ENCODE peak calls at places on chromosome 11, in nine cellular contexts. Y, R, H, B, T, L, C, U and N are unnamed samples. For H3K4me1, the result is how much of the 10 kb centered on the place peaks cover.

GRCh38 chr11:8055836-8056526 is 25.0 kb upstream of the TUB start:
- DNase-seq in U (no peak), C (no peak), T (no peak), Y (no peak), B (no peak), L (no peak), H (no peak), R (no peak), N (no peak)

GRCh38 chr11:131246589-131247164 is 123.7 kb upstream of the NTM start:
- DNase-seq in T (no peak), R (peak), H (no peak), U (peak), C (no peak), Y (peak), L (no peak), B (no peak), N (peak)

GRCh38 chr11:47923667-47924066 is 56.7 kb upstream of the PTPRJ start:
- DNase-seq in U (no peak), Y (peak), C (no peak), H (no peak), T (no peak), B (no peak), R (peak), L (no peak), N (peak)

GRCh38 chr11:12921580-12922157 is 87.4 kb upstream of the RASSF10 start:
- DNase-seq in Y (no peak), B (no peak), L (no peak), T (no peak), R (no peak), U (no peak), H (no peak), C (no peak), N (no peak)

GRCh38 chr11:3894128-3894731 is 38.8 kb downstream of the STIM1 start:
- DNase-seq in H (peak), T (no peak), L (peak), C (no peak), U (peak), B (no peak), R (peak), Y (peak), N (no peak)

GRCh38 chr11:116499396-116500001 is 273.3 kb downstream of the BUD13 start:
- DNase-seq in L (peak), Y (peak), U (peak), H (no peak), T (peak), B (peak), R (peak), C (peak), N (peak)

GRCh38 chr11:26201411-26201810 is 130.5 kb upstream of the ANO3 start:
- DNase-seq in U (peak), R (peak), T (no peak), Y (no peak), H (no peak), C (no peak), B (no peak), L (no peak), N (no peak)

GRCh38 chr11:26947904-26948639 is 45.8 kb upstream of the FIBIN start:
- DNase-seq in T (no peak), L (no peak), U (no peak), H (no peak), C (no peak), Y (no peak), R (peak), B (no peak), N (no peak)

GRCh38 chr11:77199346-77199745 is 71.3 kb downstream of the MYO7A start:
- DNase-seq in T (no peak), C (no peak), R (no peak), L (no peak), Y (peak), B (no peak), H (peak), U (no peak), N (no peak)

GRCh38 chr11:67267188-67268035 is 1.1 kb downstream of the GRK2 start:
- DNase-seq in L (no peak), Y (peak), B (no peak), C (no peak), H (peak), U (no peak), T (no peak), R (no peak), N (no peak)

GRCh38 chr11:67269401-67270255 is 3.4 kb downstream of the GRK2 start:
- DNase-seq in R (no peak), H (peak), Y (peak), B (no peak), U (peak), T (no peak), C (no peak), L (no peak), N (no peak)

GRCh38 chr11:67266424-67267187 is at the start of gene GRK2:
- DNase-seq in T (no peak), R (peak), U (peak), Y (peak), H (peak), C (no peak), B (no peak), L (peak), N (peak)

GRCh38 chr11:67268684-67269268 is 2.5 kb downstream of the GRK2 start:
- DNase-seq in L (no peak), R (no peak), Y (peak), C (no peak), B (no peak), H (peak), T (no peak), U (no peak), N (no peak)

DNA sequence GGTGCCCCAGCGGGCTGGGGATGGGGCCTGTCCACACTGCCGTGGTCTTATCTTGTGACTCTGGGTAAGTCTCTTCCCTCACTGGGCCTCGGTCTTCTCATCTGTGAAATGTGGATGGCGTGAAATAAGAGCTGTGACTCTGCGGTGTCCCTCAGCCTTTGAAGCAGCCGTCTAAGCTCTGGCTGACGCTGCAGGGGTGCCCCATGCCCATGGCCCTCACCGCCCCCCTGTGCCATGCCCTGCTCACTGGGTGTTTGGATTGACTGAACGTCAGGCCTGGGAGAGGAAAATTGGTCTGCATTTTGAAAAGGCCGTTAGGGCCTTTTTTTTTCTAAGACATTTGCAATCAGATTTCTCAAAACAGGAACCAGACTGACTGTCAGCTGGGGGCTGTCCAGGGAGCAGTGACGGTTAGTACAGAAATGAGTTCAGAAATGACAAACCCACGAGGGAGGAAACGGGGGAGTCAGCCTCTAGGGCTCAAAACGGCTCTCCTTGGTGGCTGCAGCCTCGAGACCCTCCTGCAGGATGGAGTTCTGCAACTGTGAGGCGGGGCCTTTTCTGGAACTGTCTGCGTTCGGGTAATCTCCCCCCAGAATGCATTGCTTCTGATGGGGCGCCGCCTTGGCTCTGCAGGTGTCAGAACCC is 1.9 kb downstream of the GRK2 start:
- DNase-seq in H (peak), Y (peak), U (no peak), L (peak), B (no peak), R (no peak), C (no peak), T (no peak), N (no peak)
- H3K4me1 ChIP-seq in H (under half), Y (half or more), U (half or more), L (half or more), B (under half), R (under half), C (half or more), T (under half), N (under half)

GRCh38 chr11:16745950-16746349 is 7.5 kb downstream of the C11orf58 start:
- DNase-seq in T (no peak), L (no peak), Y (no peak), H (no peak), R (no peak), C (no peak), U (no peak), B (no peak), N (no peak)
- H3K4me1 ChIP-seq in T (under half), L (under half), Y (under half), H (under half), R (under half), C (under half), U (under half), B (under half), N (under half)

GRCh38 chr11:121469910-121470309 is 17.1 kb upstream of the SORL1-AS1 start:
- DNase-seq in L (no peak), U (no peak), Y (no peak), R (no peak), C (no peak), B (no peak), H (no peak), T (no peak), N (no peak)

GRCh38 chr11:121465709-121466062 is 12.9 kb upstream of the SORL1-AS1 start:
- DNase-seq in H (no peak), U (no peak), T (no peak), R (no peak), L (no peak), B (no peak), Y (no peak), C (no peak), N (no peak)

GRCh38 chr11:121471167-121471566 is 18.4 kb upstream of the SORL1-AS1 start:
- DNase-seq in U (no peak), Y (no peak), T (no peak), C (no peak), L (no peak), H (no peak), B (no peak), R (no peak), N (no peak)

GRCh38 chr11:121466063-121466794 is 13.5 kb upstream of the SORL1-AS1 start:
- DNase-seq in R (peak), U (peak), Y (peak), C (peak), T (peak), H (peak), B (peak), L (peak), N (peak)

DNA sequence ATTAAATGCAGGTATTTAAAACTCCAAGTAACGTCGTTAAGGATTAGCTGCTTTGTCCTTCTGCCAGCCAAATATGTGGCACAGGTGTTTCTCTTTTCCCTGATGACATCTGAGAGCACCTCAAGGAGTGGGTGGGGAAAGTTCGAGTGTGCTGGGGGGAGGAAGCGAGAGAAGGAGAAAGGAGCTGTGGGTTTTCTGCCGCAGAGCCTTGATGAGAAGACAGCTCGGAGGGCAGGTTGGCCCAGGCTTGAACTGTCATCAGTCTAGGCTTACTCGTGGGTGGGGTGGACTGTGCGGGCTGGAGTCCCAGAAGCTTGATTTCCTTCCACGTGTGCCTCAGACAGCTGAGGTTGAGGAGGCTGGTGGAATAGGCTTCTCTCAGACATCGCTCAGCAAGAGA is 15.2 kb upstream of the SORL1-AS1 start:
- DNase-seq in C (no peak), Y (no peak), T (no peak), B (no peak), R (peak), H (no peak), L (peak), U (no peak), N (no peak)
- H3K4me1 ChIP-seq in C (under half), Y (under half), T (under half), B (half or more), R (under half), H (under half), L (half or more), U (under half), N (under half)

GRCh38 chr11:19426719-19427066 is 185.9 kb upstream of the E2F8 start:
- DNase-seq in L (no peak), U (no peak), T (no peak), C (no peak), R (no peak), Y (no peak), H (no peak), B (no peak), N (no peak)
- H3K4me1 ChIP-seq in L (under half), U (under half), T (under half), C (under half), R (under half), Y (under half), H (under half), B (under half), N (under half)

DNA sequence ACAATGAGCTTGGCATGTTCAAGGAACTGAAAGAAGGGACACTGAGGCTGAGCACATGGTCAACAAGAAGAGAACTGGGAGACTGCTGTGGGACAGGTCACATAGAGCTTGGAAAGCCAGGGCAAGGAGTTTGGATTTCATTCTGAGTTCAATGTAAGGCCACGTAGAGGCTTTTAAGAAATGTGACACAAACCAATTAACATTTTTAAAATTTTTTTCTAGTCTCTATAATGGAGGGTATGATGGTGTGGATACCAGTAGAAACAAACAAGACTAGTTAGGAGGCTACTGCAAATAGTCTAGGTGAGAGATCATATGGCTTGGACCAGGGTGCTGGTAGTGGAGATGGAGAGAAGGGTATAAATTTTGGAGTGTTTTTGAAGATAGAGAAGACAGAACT is 56.7 kb downstream of the RAB30 start:
- DNase-seq in H (no peak), T (no peak), C (no peak), L (no peak), B (no peak), Y (no peak), U (no peak), R (no peak), N (no peak)
- H3K4me1 ChIP-seq in H (under half), T (under half), C (under half), L (under half), B (under half), Y (under half), U (under half), R (under half), N (under half)

DNA sequence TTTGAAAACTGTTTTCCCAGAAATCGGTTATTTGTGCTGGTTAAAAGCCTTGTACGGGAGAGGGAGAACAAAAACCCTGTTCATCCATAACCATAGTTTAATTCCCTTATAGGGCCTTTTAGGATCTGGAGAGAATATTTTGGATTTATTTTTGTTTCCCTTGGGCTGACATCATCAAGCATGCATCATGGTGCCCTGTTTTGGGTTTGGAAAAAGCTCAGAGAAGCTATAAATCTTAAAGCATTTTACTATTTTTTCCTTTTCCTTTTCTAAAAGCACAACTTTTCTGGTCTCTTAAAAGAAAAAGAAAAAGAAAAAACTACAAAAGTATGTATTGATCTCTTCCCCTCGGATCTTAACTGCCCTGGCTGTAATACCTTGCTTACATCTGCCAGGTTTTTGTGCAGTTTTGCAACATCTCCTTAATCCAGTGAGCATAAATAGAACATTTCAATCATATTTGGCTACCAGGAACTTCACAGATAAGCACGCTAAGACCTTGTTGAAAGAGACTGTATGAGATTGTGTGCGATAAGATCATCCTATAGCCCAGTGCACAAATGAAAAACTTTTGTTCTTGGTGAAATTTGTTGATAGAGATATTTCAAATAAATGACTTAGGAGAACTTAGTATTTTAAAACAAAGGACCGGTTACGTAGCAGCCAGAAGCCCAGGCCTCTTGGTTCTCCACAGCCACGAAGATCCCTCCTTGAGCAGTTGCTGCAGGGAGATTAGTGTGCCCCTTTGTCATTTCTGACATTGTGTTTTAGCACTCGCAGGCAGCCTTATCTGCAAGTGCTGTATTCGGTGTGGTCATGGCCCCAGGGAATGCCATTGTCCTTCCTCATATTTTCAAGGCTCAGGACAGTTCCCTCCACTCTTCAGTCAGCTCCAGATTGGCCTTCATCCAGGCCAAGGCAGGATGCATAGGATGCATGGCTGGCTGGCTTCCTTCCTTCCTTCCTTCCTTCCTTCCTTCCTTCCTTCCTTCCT is 88.2 kb downstream of the ZBTB16 start:
- DNase-seq in R (peak), U (peak), L (no peak), B (no peak), C (no peak), Y (no peak), T (peak), H (no peak), N (peak)
- H3K4me1 ChIP-seq in R (under half), U (half or more), L (under half), B (under half), C (half or more), Y (half or more), T (under half), H (under half), N (under half)

GRCh38 chr11:96207459-96208449 is 135.2 kb downstream of the MAML2 start:
- DNase-seq in C (no peak), H (no peak), B (no peak), T (no peak), Y (no peak), R (peak), U (peak), L (peak), N (no peak)
- H3K4me1 ChIP-seq in C (under half), H (under half), B (under half), T (under half), Y (under half), R (under half), U (half or more), L (half or more), N (under half)

GRCh38 chr11:61052182-61052972 is 49.9 kb upstream of the CD5 start:
- DNase-seq in B (no peak), Y (no peak), H (no peak), C (no peak), L (no peak), U (no peak), R (no peak), T (no peak), N (no peak)
- H3K4me1 ChIP-seq in B (under half), Y (under half), H (under half), C (under half), L (under half), U (under half), R (under half), T (under half), N (under half)

GRCh38 chr11:94151311-94151710 is 22.7 kb downstream of the PANX1 start:
- DNase-seq in T (no peak), L (no peak), H (no peak), C (no peak), R (peak), U (no peak), B (no peak), Y (no peak), N (no peak)

GRCh38 chr11:94150704-94151103 is 22.1 kb downstream of the PANX1 start:
- DNase-seq in T (no peak), Y (no peak), L (no peak), U (no peak), C (no peak), B (no peak), R (no peak), H (no peak), N (no peak)

GRCh38 chr11:94152678-94153065 is 24.0 kb downstream of the PANX1 start:
- DNase-seq in C (no peak), H (no peak), L (no peak), B (no peak), R (no peak), Y (no peak), U (no peak), T (no peak), N (no peak)

GRCh38 chr11:94153320-94153719 is 24.7 kb downstream of the PANX1 start:
- DNase-seq in T (no peak), H (no peak), B (no peak), Y (no peak), L (no peak), U (no peak), C (no peak), R (no peak), N (no peak)

GRCh38 chr11:94151903-94152677 is 23.4 kb downstream of the PANX1 start:
- DNase-seq in H (peak), C (no peak), R (peak), Y (no peak), B (peak), U (peak), T (no peak), L (no peak), N (no peak)
- H3K4me1 ChIP-seq in H (under half), C (under half), R (under half), Y (under half), B (under half), U (under half), T (under half), L (under half), N (under half)